ENCODE peak calls at places on chromosomes 1 and 21, in eight cellular contexts. F is cerebellar cortex; Z is stimulated activated CD4-positive, alpha-beta T cell treated with anti-CD3 and anti-CD28 coated beads, Interleukin-1b, Interleukin-23, amount 100 ng/mL, for 48 hours; Q is activated CD4-positive, alpha-beta T cell treated with anti-CD3 and anti-CD28 coated beads, Interleukin-2, amount 50 U/mL, for 24 hours; V is effector memory CD4-positive, alpha-beta T cell; W is cardiac muscle cell; Y is lower leg skin; D is left ventricle myocardium inferior. M is an unnamed sample.

GRCh38 chr1:32538887-32539583 is at the start of gene ZBTB8A:
- DNase-seq in F (peak; percentile 65), Z (no peak), Q (no peak), V (no peak), W (peak; percentile 51), Y (peak; percentile 87), D (peak; percentile 18), M (no peak)

GRCh38 chr1:17799642-17800041 is 44.5 kb downstream of the ACTL8 start:
- DNase-seq in F (no peak), Z (no peak), Q (no peak), V (no peak), W (no peak), Y (peak; percentile 10), D (no peak), M (no peak)

GRCh38 chr1:110449661-110450651 is 993 bp upstream of the PROK1 start:
- DNase-seq in F (no peak), Z (no peak), Q (no peak), V (no peak), W (no peak), Y (no peak), D (no peak), M (no peak)

GRCh38 chr1:198934901-198935301 is 296.1 kb downstream of the PTPRC start:
- DNase-seq in F (peak; percentile 44), Z (peak; percentile 45), Q (no peak), V (peak; percentile 69), W (no peak), Y (no peak), D (no peak), M (peak; percentile 61)

GRCh38 chr1:64474639-64475038 is 4.7 kb downstream of the CACHD1 start:
- DNase-seq in F (no peak), Z (no peak), Q (no peak), V (no peak), W (no peak), Y (no peak), D (peak; percentile 53), M (no peak)

GRCh38 chr21:38920631-38921398 is 115.1 kb downstream of the ETS2 start:
- DNase-seq in F (no peak), Z (no peak), Q (no peak), V (no peak), W (no peak), Y (peak; percentile 68), D (no peak), M (no peak)

GRCh38 chr1:193569696-193570269 is 383.4 kb upstream of the B3GALT2 start:
- DNase-seq in F (no peak), Z (no peak), Q (no peak), V (no peak), W (no peak), Y (no peak), D (no peak), M (no peak)

GRCh38 chr1:94542088-94542671 is 621 bp upstream of the F3 start:
- DNase-seq in F (no peak), Z (no peak), Q (no peak), V (no peak), W (no peak), Y (peak; percentile 89), D (peak; percentile 61), M (no peak)

GRCh38 chr21:41622831-41623548 is 115.0 kb upstream of the TMPRSS2 start:
- DNase-seq in F (no peak), Z (peak; percentile 78), Q (no peak), V (no peak), W (no peak), Y (no peak), D (no peak), M (no peak)

GRCh38 chr1:109432336-109432735 is 6.1 kb upstream of the PSMA5 start:
- DNase-seq in F (no peak), Z (no peak), Q (no peak), V (no peak), W (no peak), Y (no peak), D (no peak), M (no peak)

GRCh38 chr1:24929876-24930702 is at the start of gene RUNX3:
- DNase-seq in F (no peak), Z (peak; percentile 92), Q (peak; percentile 73), V (peak; percentile 90), W (peak; percentile 35), Y (peak; percentile 94), D (peak; percentile 54), M (peak; percentile 91)

GRCh38 chr21:26835027-26835713 is 10.0 kb downstream of the ADAMTS1 start:
- DNase-seq in F (peak; percentile 78), Z (no peak), Q (no peak), V (no peak), W (no peak), Y (no peak), D (no peak), M (no peak)

GRCh38 chr1:12012560-12013316 is 6.6 kb upstream of the MIIP start:
- DNase-seq in F (peak; percentile 45), Z (peak; percentile 24), Q (no peak), V (no peak), W (no peak), Y (no peak), D (no peak), M (no peak)

GRCh38 chr1:244010191-244010590 is 40.9 kb upstream of the ZBTB18 start:
- DNase-seq in F (no peak), Z (peak; percentile 68), Q (no peak), V (no peak), W (no peak), Y (no peak), D (no peak), M (peak; percentile 15)

GRCh38 chr1:36024761-36025303 is 59.1 kb upstream of the TEKT2 start:
- DNase-seq in F (no peak), Z (no peak), Q (no peak), V (no peak), W (no peak), Y (no peak), D (no peak), M (no peak)

GRCh38 chr1:48916121-48917069 is 139.7 kb upstream of the BEND5 start:
- DNase-seq in F (peak; percentile 17), Z (no peak), Q (no peak), V (no peak), W (peak; percentile 23), Y (no peak), D (no peak), M (no peak)

GRCh38 chr1:19675797-19676196 is 11.1 kb downstream of the HTR6 start:
- DNase-seq in F (no peak), Z (no peak), Q (no peak), V (no peak), W (no peak), Y (no peak), D (no peak), M (no peak)

GRCh38 chr1:247111259-247111635 is 7.1 kb upstream of the ZNF669 start:
- DNase-seq in F (no peak), Z (no peak), Q (no peak), V (no peak), W (peak; percentile 53), Y (peak; percentile 86), D (no peak), M (no peak)

GRCh38 chr1:37858931-37859506 is 373 bp downstream of the MTF1 start:
- DNase-seq in F (no peak), Z (peak; percentile 5), Q (no peak), V (no peak), W (no peak), Y (no peak), D (no peak), M (no peak)

GRCh38 chr21:39467746-39468145 is 16.0 kb downstream of the SH3BGR start:
- DNase-seq in F (no peak), Z (no peak), Q (no peak), V (no peak), W (no peak), Y (no peak), D (no peak), M (no peak)

GRCh38 chr1:21586926-21587601 is 77.8 kb downstream of the ALPL start:
- DNase-seq in F (no peak), Z (no peak), Q (no peak), V (no peak), W (peak; percentile 60), Y (peak; percentile 87), D (peak; percentile 47), M (no peak)

GRCh38 chr1:11531314-11531870 is 52.4 kb downstream of the DISP3 start:
- DNase-seq in F (no peak), Z (no peak), Q (no peak), V (no peak), W (no peak), Y (peak; percentile 72), D (no peak), M (no peak)

GRCh38 chr1:234676103-234676594 is 66.2 kb upstream of the IRF2BP2 start:
- DNase-seq in F (peak; percentile 93), Z (peak; percentile 51), Q (peak; percentile 24), V (peak; percentile 17), W (peak; percentile 73), Y (peak; percentile 95), D (peak; percentile 88), M (peak; percentile 29)

GRCh38 chr1:156748670-156749428 is 2.6 kb downstream of the HDGF start:
- DNase-seq in F (peak; percentile 43), Z (no peak), Q (no peak), V (no peak), W (peak; percentile 57), Y (peak; percentile 93), D (peak; percentile 55), M (no peak)

GRCh38 chr1:162535501-162535900 is 26.0 kb upstream of the UAP1 start:
- DNase-seq in F (no peak), Z (no peak), Q (no peak), V (no peak), W (no peak), Y (no peak), D (no peak), M (no peak)

GRCh38 chr21:41658321-41658720 is 108.5 kb downstream of the RIPK4 start:
- DNase-seq in F (no peak), Z (no peak), Q (no peak), V (no peak), W (no peak), Y (peak; percentile 60), D (no peak), M (no peak)

GRCh38 chr1:185934476-185935189 is 200.4 kb downstream of the HMCN1 start:
- DNase-seq in F (no peak), Z (no peak), Q (no peak), V (no peak), W (no peak), Y (no peak), D (no peak), M (no peak)

GRCh38 chr1:192580351-192580962 is 4.9 kb downstream of the RGS1 start:
- DNase-seq in F (peak; percentile 57), Z (no peak), Q (no peak), V (no peak), W (peak; percentile 23), Y (no peak), D (no peak), M (no peak)